ENCODE peak calls at places on chromosomes 3 and 15, in eight cellular contexts. P is lower lobe of right lung, Z is ascending aorta, Q is left ventricle myocardium inferior, J is mammary epithelial cell, D is esophagus squamous epithelium, W is heart left ventricle, M is breast epithelium. N is an unnamed sample.

GRCh38 chr15:71493526-71493925 is 316.8 kb upstream of the NR2E3 start:
- DNase-seq in P (no peak), Z (no peak), Q (no peak), J (no peak), D (no peak), W (no peak), M (no peak), N (no peak)

GRCh38 chr15:78957416-78958093 is 12.7 kb upstream of the CTSH start:
- DNase-seq in P (no peak), Z (no peak), Q (no peak), J (no peak), D (no peak), W (no peak), M (no peak), N (no peak)

GRCh38 chr3:45011756-45012441 is 14.2 kb upstream of the CLEC3B start:
- DNase-seq in P (peak; percentile 56), Z (peak; percentile 89), Q (peak; percentile 77), J (peak; percentile 63), D (no peak), W (peak; percentile 89), M (peak; percentile 58), N (peak; percentile 71)

GRCh38 chr3:66270314-66270713 is 49.5 kb downstream of the SLC25A26 start:
- DNase-seq in P (no peak), Z (no peak), Q (no peak), J (no peak), D (no peak), W (no peak), M (no peak), N (no peak)

GRCh38 chr3:67540198-67540894 is 114.1 kb downstream of the SUCLG2 start:
- DNase-seq in P (no peak), Z (no peak), Q (no peak), J (no peak), D (no peak), W (no peak), M (no peak), N (peak; percentile 36)

GRCh38 chr15:72227720-72228119 is 3.3 kb downstream of the PKM start:
- DNase-seq in P (no peak), Z (no peak), Q (no peak), J (no peak), D (no peak), W (no peak), M (no peak), N (no peak)

GRCh38 chr3:16189201-16189600 is 14.7 kb downstream of the GALNT15 start:
- DNase-seq in P (no peak), Z (no peak), Q (no peak), J (no peak), D (no peak), W (no peak), M (no peak), N (no peak)

GRCh38 chr3:42702066-42702951 is at the start of gene HHATL:
- DNase-seq in P (peak; percentile 40), Z (peak; percentile 60), Q (peak; percentile 81), J (no peak), D (no peak), W (peak; percentile 89), M (no peak), N (peak; percentile 95)

GRCh38 chr15:62945063-62945462 is 97.5 kb upstream of the TPM1 start:
- DNase-seq in P (no peak), Z (peak; percentile 39), Q (no peak), J (no peak), D (no peak), W (no peak), M (no peak), N (no peak)

GRCh38 chr3:194604837-194605236 is 28.4 kb downstream of the TMEM44 start:
- DNase-seq in P (no peak), Z (no peak), Q (no peak), J (no peak), D (no peak), W (no peak), M (no peak), N (no peak)

GRCh38 chr3:127532561-127533203 is 57.9 kb downstream of the TPRA1 start:
- DNase-seq in P (no peak), Z (no peak), Q (no peak), J (no peak), D (no peak), W (no peak), M (no peak), N (no peak)

GRCh38 chr3:192848371-192849233 is 69.1 kb downstream of the MB21D2 start:
- DNase-seq in P (no peak), Z (no peak), Q (no peak), J (no peak), D (no peak), W (no peak), M (no peak), N (no peak)

GRCh38 chr15:51004103-51004536 is 90.6 kb downstream of the TNFAIP8L3 start:
- DNase-seq in P (no peak), Z (no peak), Q (no peak), J (peak; percentile 80), D (no peak), W (no peak), M (no peak), N (no peak)

GRCh38 chr3:150240891-150241290 is 167.2 kb upstream of the TSC22D2 start:
- DNase-seq in P (no peak), Z (no peak), Q (no peak), J (no peak), D (no peak), W (no peak), M (no peak), N (no peak)
- H3K27ac ChIP-seq in P (no peak overlapping the region), Z (no peak overlapping the region), Q (no peak overlapping the region), J (no peak overlapping the region), D (no peak overlapping the region), W (no peak overlapping the region), M (no peak overlapping the region), N (no peak overlapping the region)

DNA sequence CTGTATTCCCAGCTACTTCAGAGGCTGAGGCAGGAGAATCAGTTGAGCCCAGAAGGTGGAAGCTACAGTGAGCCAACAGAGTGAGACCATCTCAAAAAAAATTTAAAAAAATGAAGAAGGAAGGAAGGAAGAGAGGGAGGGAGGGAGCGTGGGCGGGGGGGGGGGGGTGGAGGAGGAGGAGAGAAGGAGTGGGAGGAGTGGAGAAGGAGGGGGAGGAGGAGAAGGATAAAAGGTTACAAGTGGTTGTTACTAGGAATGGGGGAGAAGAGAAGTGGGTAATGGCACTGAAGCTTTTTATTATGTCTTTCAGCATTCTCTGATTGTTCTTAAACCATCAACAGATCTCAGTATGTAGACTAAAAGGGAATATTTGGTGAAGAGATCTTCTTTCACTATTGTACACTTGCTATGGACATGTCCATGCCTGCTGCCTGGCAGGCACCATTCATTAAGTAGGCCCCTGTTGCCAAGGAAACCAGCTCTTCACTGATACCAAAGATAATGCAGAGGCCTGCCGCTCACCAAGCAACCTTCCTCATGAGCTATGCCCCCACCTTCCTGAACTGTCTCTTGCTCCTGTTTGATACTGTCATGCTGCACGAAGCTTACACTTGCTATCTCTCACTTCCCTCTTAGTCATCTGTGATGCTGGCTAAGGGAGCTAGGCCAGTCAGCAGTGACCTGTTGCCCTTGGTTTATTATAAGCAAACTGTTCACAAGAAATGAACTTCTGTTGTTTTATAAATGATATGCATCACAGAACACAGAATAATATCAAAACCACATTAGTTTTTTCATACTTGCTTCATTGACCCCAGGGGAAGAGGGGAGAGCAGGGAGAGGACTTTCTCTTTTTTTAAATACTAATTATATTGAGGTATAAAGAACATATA is 23.1 kb downstream of the EPM2AIP1 start:
- DNase-seq in P (no peak), Z (no peak), Q (no peak), J (peak; percentile 96), D (no peak), W (peak; percentile 60), M (peak; percentile 40), N (no peak)
- H3K4me1 ChIP-seq in P (peaks cover 22% of the 10 kb centered on the region), Z (no peaks in the 10 kb centered on the region), Q (peaks cover 15% of the 10 kb centered on the region), J (peaks cover 19% of the 10 kb centered on the region), D (peaks cover 12% of the 10 kb centered on the region), W (peaks cover 4% of the 10 kb centered on the region), M (no peaks in the 10 kb centered on the region), N (no peaks in the 10 kb centered on the region)

GRCh38 chr3:99896482-99896881 is 78.8 kb downstream of the CMSS1 start:
- DNase-seq in P (no peak), Z (no peak), Q (no peak), J (no peak), D (no peak), W (no peak), M (no peak), N (no peak)

GRCh38 chr3:99895106-99895705 is 77.5 kb downstream of the CMSS1 start:
- DNase-seq in P (no peak), Z (no peak), Q (no peak), J (no peak), D (no peak), W (no peak), M (no peak), N (no peak)

GRCh38 chr3:99895706-99896441 is 78.2 kb downstream of the CMSS1 start:
- DNase-seq in P (no peak), Z (no peak), Q (no peak), J (peak; percentile 80), D (no peak), W (no peak), M (no peak), N (no peak)

GRCh38 chr3:99891610-99892285 is 74.1 kb downstream of the CMSS1 start:
- DNase-seq in P (no peak), Z (no peak), Q (no peak), J (no peak), D (no peak), W (no peak), M (no peak), N (no peak)

DNA sequence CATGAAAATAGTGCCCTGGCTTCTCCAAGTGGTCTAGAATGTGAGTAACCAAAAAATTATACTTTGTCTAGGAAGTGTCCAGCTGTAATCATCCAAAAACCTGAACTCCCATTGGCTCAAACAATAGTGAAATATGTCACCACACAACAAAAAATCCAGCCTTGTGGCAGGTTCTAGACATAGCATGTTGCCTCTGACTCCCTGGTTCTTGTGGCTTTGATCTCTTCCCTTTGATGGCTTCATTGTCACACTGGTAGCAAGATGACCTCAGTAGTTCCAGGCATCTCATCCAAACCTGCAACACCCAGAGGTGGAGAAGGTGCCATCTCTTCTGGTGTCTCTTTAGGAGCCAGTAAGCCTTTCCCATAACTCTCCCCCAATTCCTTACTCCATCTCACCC is 74.7 kb downstream of the CMSS1 start:
- DNase-seq in P (no peak), Z (no peak), Q (no peak), J (no peak), D (no peak), W (no peak), M (no peak), N (no peak)
- TF ChIP-seq CTCF in P (no peak), Z (no peak), Q (no peak), J (no peak), D (no peak), W (no peak), M (no peak), N (no peak)

GRCh38 chr3:143121240-143122088 is 1.9 kb downstream of the CHST2 start:
- DNase-seq in P (peak; percentile 57), Z (no peak), Q (peak; percentile 40), J (peak; percentile 36), D (no peak), W (peak; percentile 56), M (no peak), N (peak; percentile 37)

GRCh38 chr3:143119974-143120715 is 574 bp downstream of the CHST2 start:
- DNase-seq in P (peak; percentile 51), Z (no peak), Q (peak; percentile 28), J (peak; percentile 46), D (no peak), W (peak; percentile 30), M (no peak), N (peak; percentile 49)

GRCh38 chr3:143118630-143119008 is 952 bp upstream of the CHST2 start:
- DNase-seq in P (no peak), Z (no peak), Q (no peak), J (no peak), D (no peak), W (no peak), M (no peak), N (no peak)

GRCh38 chr3:143120716-143121239 is 1.2 kb downstream of the CHST2 start:
- DNase-seq in P (peak; percentile 46), Z (peak; percentile 65), Q (no peak), J (peak; percentile 40), D (no peak), W (no peak), M (no peak), N (peak; percentile 16)

GRCh38 chr3:143119009-143119914 is at the start of gene CHST2:
- DNase-seq in P (peak; percentile 74), Z (peak; percentile 68), Q (peak; percentile 72), J (peak; percentile 81), D (peak; percentile 14), W (peak; percentile 73), M (no peak), N (peak; percentile 79)
- H3K27ac ChIP-seq in P (peak within 1 kb of the TSS; percentile 83), Z (peak within 1 kb of the TSS; percentile 37), Q (peak within 1 kb of the TSS; percentile 71), J (no peak within 1 kb of the TSS), D (peak within 1 kb of the TSS; percentile 78), W (peak within 1 kb of the TSS; percentile 81), M (peak within 1 kb of the TSS; percentile 49), N (peak within 1 kb of the TSS; percentile 60)